ENCODE peak calls at places on chromosomes 6 and 20, in ten cellular contexts. One of them, this sample, is unnamed.

GRCh38 chr6:70706491-70707123 is 38.9 kb downstream of the SMAP1 start:
- DNase-seq in activated naive CD4-positive, alpha-beta T cell: no peak
- DNase-seq in ascending aorta: no peak
- DNase-seq in left ventricle myocardium inferior: no peak
- DNase-seq in pons: peak; percentile 60
- DNase-seq in CD8-positive, alpha-beta T cell: no peak
- DNase-seq in stimulated activated CD4-positive, alpha-beta T cell treated with anti-CD3 and anti-CD28 coated beads, Interleukin-12 subunit alpha, Interleukin-12 subunit beta, amount 100 ng/mL, for 4 hours: no peak
- DNase-seq in ELR: peak; percentile 65
- DNase-seq in fibroblast of lung: peak; percentile 77
- DNase-seq in fibroblast of the conjunctiva: peak; percentile 13
- DNase-seq in this sample: peak; percentile 28

GRCh38 chr6:90294614-90294988 is 2.0 kb downstream of the BACH2 start:
- DNase-seq in activated naive CD4-positive, alpha-beta T cell: peak; percentile 55
- DNase-seq in ascending aorta: no peak
- DNase-seq in left ventricle myocardium inferior: no peak
- DNase-seq in pons: no peak
- DNase-seq in CD8-positive, alpha-beta T cell: no peak
- DNase-seq in stimulated activated CD4-positive, alpha-beta T cell treated with anti-CD3 and anti-CD28 coated beads, Interleukin-12 subunit alpha, Interleukin-12 subunit beta, amount 100 ng/mL, for 4 hours: no peak
- DNase-seq in ELR: no peak
- DNase-seq in fibroblast of lung: no peak
- DNase-seq in fibroblast of the conjunctiva: no peak
- DNase-seq in this sample: no peak

GRCh38 chr6:2630891-2631458 is 119.7 kb downstream of the MYLK4 start:
- DNase-seq in activated naive CD4-positive, alpha-beta T cell: no peak
- DNase-seq in ascending aorta: no peak
- DNase-seq in left ventricle myocardium inferior: no peak
- DNase-seq in pons: no peak
- DNase-seq in CD8-positive, alpha-beta T cell: no peak
- DNase-seq in stimulated activated CD4-positive, alpha-beta T cell treated with anti-CD3 and anti-CD28 coated beads, Interleukin-12 subunit alpha, Interleukin-12 subunit beta, amount 100 ng/mL, for 4 hours: no peak
- DNase-seq in ELR: peak; percentile 49
- DNase-seq in fibroblast of lung: peak; percentile 89
- DNase-seq in fibroblast of the conjunctiva: peak; percentile 16
- DNase-seq in this sample: peak; percentile 83

GRCh38 chr6:56528412-56528841 is 114.3 kb downstream of the DST start:
- DNase-seq in activated naive CD4-positive, alpha-beta T cell: no peak
- DNase-seq in ascending aorta: no peak
- DNase-seq in left ventricle myocardium inferior: no peak
- DNase-seq in pons: no peak
- DNase-seq in CD8-positive, alpha-beta T cell: no peak
- DNase-seq in stimulated activated CD4-positive, alpha-beta T cell treated with anti-CD3 and anti-CD28 coated beads, Interleukin-12 subunit alpha, Interleukin-12 subunit beta, amount 100 ng/mL, for 4 hours: no peak
- DNase-seq in ELR: peak; percentile 99
- DNase-seq in fibroblast of lung: peak; percentile 94
- DNase-seq in fibroblast of the conjunctiva: peak; percentile 79
- DNase-seq in this sample: peak; percentile 55

GRCh38 chr6:34196116-34196832 is 40.4 kb upstream of the HMGA1 start:
- DNase-seq in activated naive CD4-positive, alpha-beta T cell: peak; percentile 90
- DNase-seq in ascending aorta: peak; percentile 53
- DNase-seq in left ventricle myocardium inferior: peak; percentile 88
- DNase-seq in pons: peak; percentile 71
- DNase-seq in CD8-positive, alpha-beta T cell: peak; percentile 88
- DNase-seq in stimulated activated CD4-positive, alpha-beta T cell treated with anti-CD3 and anti-CD28 coated beads, Interleukin-12 subunit alpha, Interleukin-12 subunit beta, amount 100 ng/mL, for 4 hours: peak; percentile 93
- DNase-seq in ELR: peak; percentile 80
- DNase-seq in fibroblast of lung: peak; percentile 69
- DNase-seq in fibroblast of the conjunctiva: peak; percentile 51
- DNase-seq in this sample: peak; percentile 68

GRCh38 chr20:6228302-6228843 is 105.5 kb upstream of the FERMT1 start:
- DNase-seq in activated naive CD4-positive, alpha-beta T cell: no peak
- DNase-seq in ascending aorta: no peak
- DNase-seq in left ventricle myocardium inferior: no peak
- DNase-seq in pons: no peak
- DNase-seq in CD8-positive, alpha-beta T cell: no peak
- DNase-seq in stimulated activated CD4-positive, alpha-beta T cell treated with anti-CD3 and anti-CD28 coated beads, Interleukin-12 subunit alpha, Interleukin-12 subunit beta, amount 100 ng/mL, for 4 hours: no peak
- DNase-seq in ELR: no peak
- DNase-seq in fibroblast of lung: no peak
- DNase-seq in fibroblast of the conjunctiva: no peak
- DNase-seq in this sample: no peak

GRCh38 chr20:62401331-62401779 is 5.7 kb downstream of the CABLES2 start:
- DNase-seq in activated naive CD4-positive, alpha-beta T cell: no peak
- DNase-seq in ascending aorta: no peak
- DNase-seq in left ventricle myocardium inferior: no peak
- DNase-seq in pons: no peak
- DNase-seq in CD8-positive, alpha-beta T cell: no peak
- DNase-seq in stimulated activated CD4-positive, alpha-beta T cell treated with anti-CD3 and anti-CD28 coated beads, Interleukin-12 subunit alpha, Interleukin-12 subunit beta, amount 100 ng/mL, for 4 hours: no peak
- DNase-seq in ELR: no peak
- DNase-seq in fibroblast of lung: no peak
- DNase-seq in fibroblast of the conjunctiva: no peak
- DNase-seq in this sample: no peak

GRCh38 chr6:109579361-109579760 is 96.3 kb upstream of the ZBTB24 start:
- DNase-seq in activated naive CD4-positive, alpha-beta T cell: no peak
- DNase-seq in ascending aorta: no peak
- DNase-seq in left ventricle myocardium inferior: no peak
- DNase-seq in pons: no peak
- DNase-seq in CD8-positive, alpha-beta T cell: no peak
- DNase-seq in stimulated activated CD4-positive, alpha-beta T cell treated with anti-CD3 and anti-CD28 coated beads, Interleukin-12 subunit alpha, Interleukin-12 subunit beta, amount 100 ng/mL, for 4 hours: no peak
- DNase-seq in ELR: peak; percentile 36
- DNase-seq in fibroblast of lung: no peak
- DNase-seq in fibroblast of the conjunctiva: no peak
- DNase-seq in this sample: no peak

GRCh38 chr20:4064118-4064962 is 49.0 kb upstream of the RNF24 start:
- DNase-seq in activated naive CD4-positive, alpha-beta T cell: no peak
- DNase-seq in ascending aorta: peak; percentile 87
- DNase-seq in left ventricle myocardium inferior: peak; percentile 94
- DNase-seq in pons: peak; percentile 71
- DNase-seq in CD8-positive, alpha-beta T cell: no peak
- DNase-seq in stimulated activated CD4-positive, alpha-beta T cell treated with anti-CD3 and anti-CD28 coated beads, Interleukin-12 subunit alpha, Interleukin-12 subunit beta, amount 100 ng/mL, for 4 hours: no peak
- DNase-seq in ELR: peak; percentile 94
- DNase-seq in fibroblast of lung: peak; percentile 97
- DNase-seq in fibroblast of the conjunctiva: peak; percentile 92
- DNase-seq in this sample: peak; percentile 98

GRCh38 chr6:108295676-108296075 is 822 bp downstream of the AFG1L start:
- DNase-seq in activated naive CD4-positive, alpha-beta T cell: no peak
- DNase-seq in ascending aorta: no peak
- DNase-seq in left ventricle myocardium inferior: no peak
- DNase-seq in pons: no peak
- DNase-seq in CD8-positive, alpha-beta T cell: no peak
- DNase-seq in stimulated activated CD4-positive, alpha-beta T cell treated with anti-CD3 and anti-CD28 coated beads, Interleukin-12 subunit alpha, Interleukin-12 subunit beta, amount 100 ng/mL, for 4 hours: no peak
- DNase-seq in ELR: no peak
- DNase-seq in fibroblast of lung: no peak
- DNase-seq in fibroblast of the conjunctiva: no peak
- DNase-seq in this sample: no peak

GRCh38 chr6:41775293-41775882 is 4.3 kb downstream of the FRS3 start:
- DNase-seq in activated naive CD4-positive, alpha-beta T cell: no peak
- DNase-seq in ascending aorta: no peak
- DNase-seq in left ventricle myocardium inferior: no peak
- DNase-seq in pons: no peak
- DNase-seq in CD8-positive, alpha-beta T cell: no peak
- DNase-seq in stimulated activated CD4-positive, alpha-beta T cell treated with anti-CD3 and anti-CD28 coated beads, Interleukin-12 subunit alpha, Interleukin-12 subunit beta, amount 100 ng/mL, for 4 hours: no peak
- DNase-seq in ELR: no peak
- DNase-seq in fibroblast of lung: no peak
- DNase-seq in fibroblast of the conjunctiva: no peak
- DNase-seq in this sample: no peak

GRCh38 chr6:147664092-147664491 is 155.6 kb downstream of the SAMD5 start:
- DNase-seq in activated naive CD4-positive, alpha-beta T cell: no peak
- DNase-seq in ascending aorta: no peak
- DNase-seq in left ventricle myocardium inferior: no peak
- DNase-seq in pons: no peak
- DNase-seq in CD8-positive, alpha-beta T cell: no peak
- DNase-seq in stimulated activated CD4-positive, alpha-beta T cell treated with anti-CD3 and anti-CD28 coated beads, Interleukin-12 subunit alpha, Interleukin-12 subunit beta, amount 100 ng/mL, for 4 hours: no peak
- DNase-seq in ELR: no peak
- DNase-seq in fibroblast of lung: no peak
- DNase-seq in fibroblast of the conjunctiva: no peak
- DNase-seq in this sample: no peak

GRCh38 chr6:68134796-68135195 is 500.3 kb upstream of the ADGRB3 start:
- DNase-seq in activated naive CD4-positive, alpha-beta T cell: no peak
- DNase-seq in ascending aorta: no peak
- DNase-seq in left ventricle myocardium inferior: no peak
- DNase-seq in pons: no peak
- DNase-seq in CD8-positive, alpha-beta T cell: no peak
- DNase-seq in stimulated activated CD4-positive, alpha-beta T cell treated with anti-CD3 and anti-CD28 coated beads, Interleukin-12 subunit alpha, Interleukin-12 subunit beta, amount 100 ng/mL, for 4 hours: no peak
- DNase-seq in ELR: peak; percentile 26
- DNase-seq in fibroblast of lung: no peak
- DNase-seq in fibroblast of the conjunctiva: no peak
- DNase-seq in this sample: no peak

GRCh38 chr20:58973179-58973578 is 7.9 kb upstream of the NELFCD start:
- DNase-seq in activated naive CD4-positive, alpha-beta T cell: no peak
- DNase-seq in ascending aorta: no peak
- DNase-seq in left ventricle myocardium inferior: no peak
- DNase-seq in pons: no peak
- DNase-seq in CD8-positive, alpha-beta T cell: no peak
- DNase-seq in stimulated activated CD4-positive, alpha-beta T cell treated with anti-CD3 and anti-CD28 coated beads, Interleukin-12 subunit alpha, Interleukin-12 subunit beta, amount 100 ng/mL, for 4 hours: no peak
- DNase-seq in ELR: no peak
- DNase-seq in fibroblast of lung: no peak
- DNase-seq in fibroblast of the conjunctiva: no peak
- DNase-seq in this sample: no peak